ENCODE peak calls at places on chromosomes 16 and 17, in seven cellular contexts. Z is BJ, C is T-helper 2 cell, V is amygdala, K is left cardiac atrium, H is non-pigmented ciliary epithelial cell, P is aorta. S is an unnamed sample.

GRCh38 chr17:67830440-67830839 is 5.1 kb downstream of the BPTF start:
- DNase-seq in H (no peak), K (no peak), Z (no peak), V (no peak), C (no peak), P (no peak), S (no peak)

GRCh38 chr17:30821751-30822723 is 2.5 kb downstream of the CRLF3 start:
- DNase-seq in P (no peak), V (no peak), Z (no peak), K (no peak), H (no peak), C (no peak), S (no peak)

GRCh38 chr17:78174332-78174869 is 6.0 kb downstream of the SYNGR2 start:
- DNase-seq in K (peak; percentile 83), P (peak; percentile 94), H (no peak), V (peak; percentile 69), C (no peak), Z (no peak), S (peak; percentile 85)

GRCh38 chr16:86925067-86925791 is 346.9 kb downstream of the FOXL1 start:
- DNase-seq in P (peak; percentile 70), Z (no peak), C (no peak), H (peak; percentile 70), K (no peak), V (no peak), S (no peak)

GRCh38 chr17:35293151-35293837 is 50.4 kb downstream of the SLFN5 start:
- DNase-seq in Z (no peak), H (no peak), V (no peak), P (no peak), K (no peak), C (no peak), S (no peak)

GRCh38 chr17:68455756-68456528 is 1.4 kb downstream of the WIPI1 start:
- DNase-seq in C (no peak), V (no peak), K (no peak), Z (peak; percentile 55), H (no peak), P (no peak), S (no peak)

GRCh38 chr17:5049314-5049819 is 14.1 kb upstream of the SLC52A1 start:
- DNase-seq in Z (no peak), K (no peak), V (no peak), P (no peak), H (no peak), C (peak; percentile 88), S (no peak)

GRCh38 chr16:10178079-10178478 is 4.1 kb downstream of the GRIN2A start:
- DNase-seq in H (no peak), Z (no peak), C (no peak), K (no peak), P (no peak), V (no peak), S (no peak)

GRCh38 chr16:82432261-82432660 is 194.5 kb upstream of the CDH13 start:
- DNase-seq in K (no peak), V (no peak), C (peak; percentile 15), P (no peak), Z (no peak), H (no peak), S (no peak)

GRCh38 chr17:51461578-51462004 is 201.2 kb downstream of the UTP18 start:
- DNase-seq in P (no peak), H (no peak), K (peak; percentile 65), C (no peak), V (peak; percentile 4), Z (no peak), S (no peak)

GRCh38 chr17:78999056-78999768 is 10.4 kb downstream of the CANT1 start:
- DNase-seq in P (peak; percentile 57), Z (no peak), K (no peak), H (no peak), C (no peak), V (no peak), S (peak; percentile 63)

GRCh38 chr16:53518550-53519416 is 15.8 kb upstream of the AKTIP start:
- DNase-seq in Z (no peak), P (no peak), C (peak; percentile 87), H (peak; percentile 77), V (no peak), K (peak; percentile 72), S (no peak)

GRCh38 chr17:10135539-10136257 is 62.7 kb downstream of the GAS7 start:
- DNase-seq in V (peak; percentile 14), P (peak; percentile 68), Z (peak; percentile 38), K (peak; percentile 65), C (no peak), H (no peak), S (peak; percentile 89)

GRCh38 chr17:38777641-38778250 is 21.6 kb downstream of the PIP4K2B start:
- DNase-seq in P (no peak), Z (no peak), H (no peak), V (no peak), K (no peak), C (no peak), S (no peak)

GRCh38 chr16:27529962-27530361 is 19.8 kb downstream of the GTF3C1 start:
- DNase-seq in H (peak; percentile 40), Z (no peak), C (no peak), P (peak; percentile 33), K (no peak), V (no peak), S (no peak)

GRCh38 chr17:40038882-40039513 is 15.2 kb downstream of the MED24 start:
- DNase-seq in K (peak; percentile 79), P (peak; percentile 85), Z (peak; percentile 69), C (no peak), V (no peak), H (no peak), S (peak; percentile 96)

GRCh38 chr17:77038860-77039555 is 101.8 kb upstream of the SEC14L1 start:
- DNase-seq in Z (no peak), P (peak; percentile 35), C (no peak), V (no peak), K (no peak), H (no peak), S (no peak)

GRCh38 chr17:70961341-70961740 is 792.0 kb downstream of the KCNJ2 start:
- DNase-seq in K (no peak), H (peak; percentile 22), Z (no peak), P (no peak), V (no peak), C (no peak), S (no peak)

GRCh38 chr17:65190467-65191095 is 53.4 kb downstream of the RGS9 start:
- DNase-seq in V (no peak), C (no peak), K (no peak), H (no peak), P (no peak), Z (no peak), S (no peak)

GRCh38 chr16:1401061-1401757 is 13.3 kb downstream of the UNKL start:
- DNase-seq in H (no peak), C (no peak), Z (no peak), P (no peak), K (no peak), V (no peak), S (no peak)

GRCh38 chr17:79027925-79028491 is 4.0 kb downstream of the C1QTNF1 start:
- DNase-seq in V (no peak), H (no peak), Z (no peak), P (peak; percentile 86), C (no peak), K (peak; percentile 68), S (peak; percentile 71)